ENCODE peak calls at places on chromosomes 12 and 14, in four cellular contexts. J is activated B cell treated with CpG ODN at 0.5 μM for 24 hours, F is omental fat pad, Y is foreskin fibroblast. I is an unnamed sample.

GRCh38 chr12:51183816-51184215 is 10.9 kb upstream of the TFCP2 start:
- DNase-seq in J (no peak), F (no peak), Y (peak; percentile 59), I (peak; percentile 71)

GRCh38 chr12:98951401-98951800 is 306.3 kb downstream of the APAF1 start:
- DNase-seq in J (no peak), F (no peak), Y (no peak), I (no peak)

GRCh38 chr12:86256169-86256568 is at the start of gene MGAT4C:
- DNase-seq in J (no peak), F (no peak), Y (no peak), I (no peak)

GRCh38 chr12:113519464-113520191 is 48.0 kb upstream of the LHX5 start:
- DNase-seq in J (no peak), F (no peak), Y (no peak), I (no peak)

GRCh38 chr12:85872497-85873091 is 1.5 kb upstream of the NTS start:
- DNase-seq in J (no peak), F (no peak), Y (peak; percentile 72), I (peak; percentile 11)

GRCh38 chr14:52678591-52678990 is 16.8 kb downstream of the ERO1A start:
- DNase-seq in J (no peak), F (no peak), Y (no peak), I (no peak)

GRCh38 chr14:51211149-51211548 is 28.9 kb upstream of the TMX1 start:
- DNase-seq in J (no peak), F (no peak), Y (peak; percentile 69), I (no peak)

GRCh38 chr14:77026166-77026929 is 2.2 kb downstream of the IRF2BPL start:
- DNase-seq in J (no peak), F (no peak), Y (peak; percentile 59), I (peak; percentile 65)

GRCh38 chr14:32202468-32202865 is 602 bp downstream of the RNU6-8 start:
- DNase-seq in J (no peak), F (no peak), Y (peak; percentile 44), I (peak; percentile 7)

GRCh38 chr12:96208346-96208745 is 14.2 kb downstream of the ELK3 start:
- DNase-seq in J (no peak), F (no peak), Y (peak; percentile 84), I (no peak)

GRCh38 chr14:80208426-80208950 is 2.8 kb downstream of the DIO2 start:
- DNase-seq in J (no peak), F (no peak), Y (no peak), I (no peak)

GRCh38 chr14:82689948-82690347 is 1156.3 kb upstream of the SEL1L start:
- DNase-seq in J (no peak), F (no peak), Y (peak; percentile 65), I (no peak)

GRCh38 chr12:118544569-118544968 is 168.2 kb downstream of the SUDS3 start:
- DNase-seq in J (no peak), F (no peak), Y (peak; percentile 17), I (no peak)

GRCh38 chr12:63079791-63080395 is 71.1 kb downstream of the AVPR1A start:
- DNase-seq in J (no peak), F (no peak), Y (peak; percentile 9), I (no peak)

GRCh38 chr12:84955298-84955697 is 42.7 kb upstream of the SLC6A15 start:
- DNase-seq in J (no peak), F (no peak), Y (peak; percentile 23), I (no peak)

GRCh38 chr12:42574879-42575278 is 14.7 kb downstream of the PRICKLE1 start:
- DNase-seq in J (no peak), F (no peak), Y (peak; percentile 60), I (no peak)

GRCh38 chr14:32033516-32033915 is 43.6 kb upstream of the ARHGAP5 start:
- DNase-seq in J (no peak), F (no peak), Y (no peak), I (no peak)

GRCh38 chr12:3256103-3256551 is 178.9 kb downstream of the TSPAN9 start:
- DNase-seq in J (no peak), F (no peak), Y (no peak), I (no peak)

GRCh38 chr14:91484186-91484585 is 25.9 kb downstream of the PPP4R3A start:
- DNase-seq in J (no peak), F (no peak), Y (no peak), I (no peak)

GRCh38 chr14:38127356-38127755 is 80.3 kb upstream of the SSTR1 start:
- DNase-seq in J (no peak), F (no peak), Y (no peak), I (no peak)

GRCh38 chr14:87332001-87332400 is 661.0 kb downstream of the GALC start:
- DNase-seq in J (no peak), F (no peak), Y (peak; percentile 88), I (no peak)

GRCh38 chr12:32252199-32253073 is 145.8 kb downstream of the BICD1 start:
- DNase-seq in J (no peak), F (no peak), Y (no peak), I (no peak)

GRCh38 chr12:132275110-132275531 is 54.3 kb downstream of the GALNT9 start:
- DNase-seq in J (no peak), F (no peak), Y (peak; percentile 23), I (peak; percentile 65)

GRCh38 chr12:1583421-1584078 is 10.8 kb downstream of the FBXL14 start:
- DNase-seq in J (peak; percentile 36), F (no peak), Y (peak; percentile 94), I (peak; percentile 89)

GRCh38 chr14:72559227-72559626 is 334.7 kb downstream of the DPF3 start:
- DNase-seq in J (no peak), F (no peak), Y (peak; percentile 68), I (no peak)

DNA sequence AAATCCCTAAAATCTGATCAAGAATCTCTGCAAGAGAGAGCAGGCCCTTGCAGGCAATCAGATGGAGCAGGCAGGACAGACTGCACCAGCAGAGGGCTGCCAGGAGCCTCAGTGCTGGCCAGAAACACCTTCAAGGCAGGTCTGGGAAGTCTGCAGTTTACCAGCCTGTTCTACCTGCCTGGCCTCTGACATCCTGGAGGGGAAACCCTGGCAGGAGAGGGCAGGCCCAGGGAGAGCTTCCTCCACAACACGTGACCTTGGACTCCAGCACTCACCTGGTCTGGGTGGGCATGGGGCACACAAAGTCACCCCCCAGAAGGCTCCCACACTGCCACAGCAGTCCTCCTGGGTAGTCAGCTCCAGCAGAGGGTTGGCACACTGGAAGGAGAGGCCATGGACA is 56.0 kb downstream of the ISCA2 start:
- DNase-seq in J (no peak), F (no peak), Y (peak; percentile 52), I (no peak)
- TF ChIP-seq CTCF in J (no peak), F (no peak), Y (peak; percentile 50), I (no peak)

GRCh38 chr14:26531894-26532293 is 65.9 kb downstream of the NOVA1 start:
- DNase-seq in J (no peak), F (no peak), Y (peak; percentile 82), I (no peak)
- TF ChIP-seq CTCF in J (no peak), F (no peak), Y (no peak), I (no peak)

GRCh38 chr12:45987339-45987726 is 3.0 kb downstream of the SCAF11 start:
- DNase-seq in J (no peak), F (no peak), Y (no peak), I (no peak)
- TF ChIP-seq CTCF in J (no peak), F (no peak), Y (no peak), I (no peak)

GRCh38 chr12:106897082-106897481 is 58.6 kb upstream of the TMEM263 start:
- DNase-seq in J (no peak), F (no peak), Y (peak; percentile 42), I (peak; percentile 20)
- TF ChIP-seq CTCF in J (no peak), F (no peak), Y (no peak), I (no peak)

DNA sequence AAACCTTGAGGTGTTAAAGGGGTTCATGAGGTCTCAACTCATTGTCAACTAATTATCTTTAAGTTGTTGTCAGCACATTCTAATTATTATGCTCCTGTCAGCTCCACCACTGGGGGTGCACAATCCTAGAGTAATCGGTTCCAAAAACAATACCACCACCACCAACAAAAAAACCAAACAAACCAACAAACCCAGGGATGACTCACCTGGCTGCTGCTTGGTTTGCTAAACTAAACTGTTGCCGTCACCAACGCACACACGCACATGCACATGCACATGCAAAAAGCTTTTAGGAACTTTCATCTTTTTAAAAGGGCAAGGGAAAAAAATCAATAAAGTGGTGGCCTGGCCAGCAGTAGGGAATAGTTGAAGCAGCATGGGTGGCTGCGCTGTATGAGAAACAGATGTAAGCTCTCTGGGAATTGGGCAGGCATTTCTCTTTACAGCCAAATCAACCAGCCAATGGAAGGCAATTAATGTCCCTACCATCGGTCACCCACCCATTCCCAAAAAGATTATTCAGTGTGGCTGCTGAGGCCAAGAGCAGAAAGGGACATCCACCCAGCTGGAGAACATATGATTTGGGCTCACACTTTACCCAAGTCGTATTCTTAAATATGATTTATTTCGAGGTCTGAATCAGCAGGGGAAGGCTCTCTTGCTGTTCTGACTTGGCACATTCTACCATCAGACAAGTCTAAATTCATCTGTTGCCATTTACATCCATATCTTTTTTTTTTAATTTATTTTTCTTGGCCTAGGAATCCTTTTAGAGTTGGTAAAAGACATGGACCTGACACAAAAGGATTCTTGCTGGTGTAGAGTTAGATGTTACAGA is 20.0 kb downstream of the TMEM30B start:
- DNase-seq in J (no peak), F (no peak), Y (peak; percentile 95), I (no peak)
- TF ChIP-seq CTCF in J (no peak), F (no peak), Y (peak; percentile 26), I (no peak)

DNA sequence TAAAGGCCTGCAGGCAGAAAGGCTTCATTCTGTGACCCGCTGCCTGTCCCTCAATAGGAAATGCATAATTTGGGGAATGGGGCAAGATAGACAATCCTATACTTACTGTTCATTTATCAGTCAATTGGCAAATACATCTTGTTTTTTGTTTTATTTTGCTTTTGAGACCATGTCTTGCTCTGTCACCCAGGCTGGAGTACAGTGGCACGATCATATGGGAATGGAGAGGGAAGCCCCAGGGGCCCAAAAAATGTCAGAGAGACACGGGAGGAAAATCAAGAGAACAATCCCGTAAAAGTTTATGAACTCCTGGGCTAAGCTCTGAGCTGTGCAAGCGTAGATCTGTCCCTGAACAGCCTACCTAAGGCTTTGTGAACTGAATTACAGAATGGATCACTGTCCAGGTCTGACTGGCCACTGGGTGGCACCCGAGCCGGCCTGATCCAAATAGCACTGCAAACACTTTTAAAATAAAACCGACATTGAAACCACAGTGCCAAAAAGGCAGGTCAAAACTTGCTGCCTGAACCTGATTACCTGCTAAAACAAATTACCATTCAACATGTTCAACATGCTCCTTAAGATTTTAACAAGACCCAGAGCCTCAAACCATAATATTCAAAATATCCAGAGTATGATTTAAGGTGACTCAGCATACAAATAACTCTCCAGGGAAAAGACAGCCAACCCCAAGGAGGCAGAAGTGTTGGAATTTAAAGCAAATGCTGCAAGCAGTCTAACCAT is 11.8 kb downstream of the COPS7A start:
- DNase-seq in J (no peak), F (peak; percentile 29), Y (peak; percentile 76), I (peak; percentile 72)
- TF ChIP-seq CTCF in J (no peak), F (no peak), Y (peak; percentile 74), I (peak; percentile 32)

GRCh38 chr14:101313268-101313667 is 248.0 kb upstream of the DIO3 start:
- DNase-seq in J (no peak), F (no peak), Y (no peak), I (no peak)
- TF ChIP-seq CTCF in J (no peak), F (no peak), Y (no peak), I (no peak)

DNA sequence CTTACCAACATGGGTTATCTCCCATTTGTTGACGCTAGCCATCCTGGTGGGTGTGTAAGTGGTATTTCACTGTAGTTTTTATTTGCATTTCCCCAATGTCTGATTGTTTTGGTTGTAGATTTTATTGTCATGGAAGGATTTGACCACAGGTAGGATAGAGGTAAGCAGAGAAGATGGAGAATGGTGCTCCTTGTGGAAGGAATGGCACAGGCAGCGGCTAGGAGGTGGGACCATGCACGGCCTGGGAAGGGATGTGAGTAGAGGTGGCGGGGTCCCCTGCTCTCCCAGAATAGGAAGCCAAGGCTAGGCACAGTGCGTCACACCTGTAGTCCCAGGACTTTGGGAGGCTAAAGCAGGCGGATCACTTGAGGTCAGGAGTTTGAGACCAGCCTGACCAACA is 41.4 kb downstream of the PHETA1 start:
- DNase-seq in J (no peak), F (no peak), Y (no peak), I (no peak)
- TF ChIP-seq CTCF in J (no peak), F (no peak), Y (no peak), I (no peak)

GRCh38 chr12:12999959-13000615 is at the start of gene HEBP1:
- DNase-seq in J (peak; percentile 97), F (peak; percentile 90), Y (peak; percentile 97), I (peak; percentile 98)
- TF ChIP-seq CTCF in J (no peak), F (no peak), Y (no peak), I (no peak)

I was measured in mucosa of descending colon.